ENCODE peak calls at places on chromosomes 16 and 17, in nine cellular contexts. One of them, this sample, is unnamed.

GRCh38 chr17:50165867-50166517 is at the start of gene SGCA:
- DNase-seq in left cardiac atrium: no peak
- DNase-seq in MM.1S: no peak
- DNase-seq in activated naive CD4-positive, alpha-beta T cell treated with anti-CD3 and anti-CD28 coated beads for 36 hours: no peak
- DNase-seq in type B pancreatic cell: no peak
- DNase-seq in stimulated activated CD4-positive, alpha-beta T cell treated with anti-CD3 and anti-CD28 coated beads, Interleukin-2, amount 100 ng/mL, for 4 hours: no peak
- DNase-seq in left colon: no peak
- DNase-seq in omental fat pad: no peak
- DNase-seq in activated T-helper 2 cell treated with anti-CD3 and anti-CD28 coated beads, Interferon-gamma antibody, Interleukin-2, Interleukin-4, amounts not matched to agents 10 μg/mL and 5 μg/mL and 100 μg/mL, durations not matched to agents 14 hours and 24 hours and 36 hours: no peak
- DNase-seq in this sample: no peak

GRCh38 chr16:57178296-57178695 is 7.5 kb downstream of the PSME3IP1 start:
- DNase-seq in left cardiac atrium: no peak
- DNase-seq in MM.1S: no peak
- DNase-seq in activated naive CD4-positive, alpha-beta T cell treated with anti-CD3 and anti-CD28 coated beads for 36 hours: no peak
- DNase-seq in type B pancreatic cell: no peak
- DNase-seq in stimulated activated CD4-positive, alpha-beta T cell treated with anti-CD3 and anti-CD28 coated beads, Interleukin-2, amount 100 ng/mL, for 4 hours: no peak
- DNase-seq in left colon: no peak
- DNase-seq in omental fat pad: no peak
- DNase-seq in activated T-helper 2 cell treated with anti-CD3 and anti-CD28 coated beads, Interferon-gamma antibody, Interleukin-2, Interleukin-4, amounts not matched to agents 10 μg/mL and 5 μg/mL and 100 μg/mL, durations not matched to agents 14 hours and 24 hours and 36 hours: no peak
- DNase-seq in this sample: no peak

GRCh38 chr17:6479626-6480324 is 35.5 kb downstream of the PIMREG start:
- DNase-seq in left cardiac atrium: no peak
- DNase-seq in MM.1S: no peak
- DNase-seq in activated naive CD4-positive, alpha-beta T cell treated with anti-CD3 and anti-CD28 coated beads for 36 hours: no peak
- DNase-seq in type B pancreatic cell: no peak
- DNase-seq in stimulated activated CD4-positive, alpha-beta T cell treated with anti-CD3 and anti-CD28 coated beads, Interleukin-2, amount 100 ng/mL, for 4 hours: no peak
- DNase-seq in left colon: no peak
- DNase-seq in omental fat pad: no peak
- DNase-seq in activated T-helper 2 cell treated with anti-CD3 and anti-CD28 coated beads, Interferon-gamma antibody, Interleukin-2, Interleukin-4, amounts not matched to agents 10 μg/mL and 5 μg/mL and 100 μg/mL, durations not matched to agents 14 hours and 24 hours and 36 hours: no peak
- DNase-seq in this sample: no peak

GRCh38 chr17:43528988-43529814 is 16.9 kb downstream of the ETV4 start:
- DNase-seq in left cardiac atrium: no peak
- DNase-seq in MM.1S: no peak
- DNase-seq in activated naive CD4-positive, alpha-beta T cell treated with anti-CD3 and anti-CD28 coated beads for 36 hours: no peak
- DNase-seq in type B pancreatic cell: no peak
- DNase-seq in stimulated activated CD4-positive, alpha-beta T cell treated with anti-CD3 and anti-CD28 coated beads, Interleukin-2, amount 100 ng/mL, for 4 hours: no peak
- DNase-seq in left colon: no peak
- DNase-seq in omental fat pad: no peak
- DNase-seq in activated T-helper 2 cell treated with anti-CD3 and anti-CD28 coated beads, Interferon-gamma antibody, Interleukin-2, Interleukin-4, amounts not matched to agents 10 μg/mL and 5 μg/mL and 100 μg/mL, durations not matched to agents 14 hours and 24 hours and 36 hours: no peak
- DNase-seq in this sample: no peak

GRCh38 chr16:77396461-77396860 is 38.4 kb downstream of the ADAMTS18 start:
- DNase-seq in left cardiac atrium: no peak
- DNase-seq in MM.1S: no peak
- DNase-seq in activated naive CD4-positive, alpha-beta T cell treated with anti-CD3 and anti-CD28 coated beads for 36 hours: no peak
- DNase-seq in type B pancreatic cell: no peak
- DNase-seq in stimulated activated CD4-positive, alpha-beta T cell treated with anti-CD3 and anti-CD28 coated beads, Interleukin-2, amount 100 ng/mL, for 4 hours: no peak
- DNase-seq in left colon: no peak
- DNase-seq in omental fat pad: no peak
- DNase-seq in activated T-helper 2 cell treated with anti-CD3 and anti-CD28 coated beads, Interferon-gamma antibody, Interleukin-2, Interleukin-4, amounts not matched to agents 10 μg/mL and 5 μg/mL and 100 μg/mL, durations not matched to agents 14 hours and 24 hours and 36 hours: no peak
- DNase-seq in this sample: no peak

GRCh38 chr16:73483076-73483791 is 435.3 kb upstream of the ZFHX3 start:
- DNase-seq in left cardiac atrium: no peak
- DNase-seq in MM.1S: no peak
- DNase-seq in activated naive CD4-positive, alpha-beta T cell treated with anti-CD3 and anti-CD28 coated beads for 36 hours: no peak
- DNase-seq in type B pancreatic cell: no peak
- DNase-seq in stimulated activated CD4-positive, alpha-beta T cell treated with anti-CD3 and anti-CD28 coated beads, Interleukin-2, amount 100 ng/mL, for 4 hours: no peak
- DNase-seq in left colon: no peak
- DNase-seq in omental fat pad: no peak
- DNase-seq in activated T-helper 2 cell treated with anti-CD3 and anti-CD28 coated beads, Interferon-gamma antibody, Interleukin-2, Interleukin-4, amounts not matched to agents 10 μg/mL and 5 μg/mL and 100 μg/mL, durations not matched to agents 14 hours and 24 hours and 36 hours: no peak
- DNase-seq in this sample: no peak

GRCh38 chr17:17258998-17259397 is 22.0 kb upstream of the FLCN start:
- DNase-seq in left cardiac atrium: no peak
- DNase-seq in MM.1S: no peak
- DNase-seq in activated naive CD4-positive, alpha-beta T cell treated with anti-CD3 and anti-CD28 coated beads for 36 hours: no peak
- DNase-seq in type B pancreatic cell: no peak
- DNase-seq in stimulated activated CD4-positive, alpha-beta T cell treated with anti-CD3 and anti-CD28 coated beads, Interleukin-2, amount 100 ng/mL, for 4 hours: no peak
- DNase-seq in left colon: no peak
- DNase-seq in omental fat pad: no peak
- DNase-seq in activated T-helper 2 cell treated with anti-CD3 and anti-CD28 coated beads, Interferon-gamma antibody, Interleukin-2, Interleukin-4, amounts not matched to agents 10 μg/mL and 5 μg/mL and 100 μg/mL, durations not matched to agents 14 hours and 24 hours and 36 hours: no peak
- DNase-seq in this sample: no peak

GRCh38 chr17:63928172-63928666 is 3.9 kb downstream of the CD79B start:
- DNase-seq in left cardiac atrium: no peak
- DNase-seq in MM.1S: no peak
- DNase-seq in activated naive CD4-positive, alpha-beta T cell treated with anti-CD3 and anti-CD28 coated beads for 36 hours: no peak
- DNase-seq in type B pancreatic cell: no peak
- DNase-seq in stimulated activated CD4-positive, alpha-beta T cell treated with anti-CD3 and anti-CD28 coated beads, Interleukin-2, amount 100 ng/mL, for 4 hours: no peak
- DNase-seq in left colon: no peak
- DNase-seq in omental fat pad: no peak
- DNase-seq in activated T-helper 2 cell treated with anti-CD3 and anti-CD28 coated beads, Interferon-gamma antibody, Interleukin-2, Interleukin-4, amounts not matched to agents 10 μg/mL and 5 μg/mL and 100 μg/mL, durations not matched to agents 14 hours and 24 hours and 36 hours: no peak
- DNase-seq in this sample: no peak

GRCh38 chr16:15415411-15416070 is 18.8 kb upstream of the BMERB1 start:
- DNase-seq in left cardiac atrium: no peak
- DNase-seq in MM.1S: no peak
- DNase-seq in activated naive CD4-positive, alpha-beta T cell treated with anti-CD3 and anti-CD28 coated beads for 36 hours: no peak
- DNase-seq in type B pancreatic cell: no peak
- DNase-seq in stimulated activated CD4-positive, alpha-beta T cell treated with anti-CD3 and anti-CD28 coated beads, Interleukin-2, amount 100 ng/mL, for 4 hours: no peak
- DNase-seq in left colon: no peak
- DNase-seq in omental fat pad: no peak
- DNase-seq in activated T-helper 2 cell treated with anti-CD3 and anti-CD28 coated beads, Interferon-gamma antibody, Interleukin-2, Interleukin-4, amounts not matched to agents 10 μg/mL and 5 μg/mL and 100 μg/mL, durations not matched to agents 14 hours and 24 hours and 36 hours: no peak
- DNase-seq in this sample: no peak

GRCh38 chr16:72400257-72401078 is 228.5 kb upstream of the PMFBP1 start:
- DNase-seq in left cardiac atrium: no peak
- DNase-seq in MM.1S: peak; percentile 31
- DNase-seq in activated naive CD4-positive, alpha-beta T cell treated with anti-CD3 and anti-CD28 coated beads for 36 hours: peak; percentile 41
- DNase-seq in type B pancreatic cell: no peak
- DNase-seq in stimulated activated CD4-positive, alpha-beta T cell treated with anti-CD3 and anti-CD28 coated beads, Interleukin-2, amount 100 ng/mL, for 4 hours: no peak
- DNase-seq in left colon: peak; percentile 21
- DNase-seq in omental fat pad: no peak
- DNase-seq in activated T-helper 2 cell treated with anti-CD3 and anti-CD28 coated beads, Interferon-gamma antibody, Interleukin-2, Interleukin-4, amounts not matched to agents 10 μg/mL and 5 μg/mL and 100 μg/mL, durations not matched to agents 14 hours and 24 hours and 36 hours: no peak
- DNase-seq in this sample: peak; percentile 54

GRCh38 chr16:67936876-67937605 is 391 bp upstream of the PSMB10 start:
- DNase-seq in left cardiac atrium: no peak
- DNase-seq in MM.1S: peak; percentile 95
- DNase-seq in activated naive CD4-positive, alpha-beta T cell treated with anti-CD3 and anti-CD28 coated beads for 36 hours: peak; percentile 92
- DNase-seq in type B pancreatic cell: no peak
- DNase-seq in stimulated activated CD4-positive, alpha-beta T cell treated with anti-CD3 and anti-CD28 coated beads, Interleukin-2, amount 100 ng/mL, for 4 hours: peak; percentile 72
- DNase-seq in left colon: no peak
- DNase-seq in omental fat pad: no peak
- DNase-seq in activated T-helper 2 cell treated with anti-CD3 and anti-CD28 coated beads, Interferon-gamma antibody, Interleukin-2, Interleukin-4, amounts not matched to agents 10 μg/mL and 5 μg/mL and 100 μg/mL, durations not matched to agents 14 hours and 24 hours and 36 hours: peak; percentile 83
- DNase-seq in this sample: peak; percentile 90

GRCh38 chr17:65323055-65323454 is 185.9 kb downstream of the RGS9 start:
- DNase-seq in left cardiac atrium: no peak
- DNase-seq in MM.1S: no peak
- DNase-seq in activated naive CD4-positive, alpha-beta T cell treated with anti-CD3 and anti-CD28 coated beads for 36 hours: no peak
- DNase-seq in type B pancreatic cell: no peak
- DNase-seq in stimulated activated CD4-positive, alpha-beta T cell treated with anti-CD3 and anti-CD28 coated beads, Interleukin-2, amount 100 ng/mL, for 4 hours: no peak
- DNase-seq in left colon: no peak
- DNase-seq in omental fat pad: no peak
- DNase-seq in activated T-helper 2 cell treated with anti-CD3 and anti-CD28 coated beads, Interferon-gamma antibody, Interleukin-2, Interleukin-4, amounts not matched to agents 10 μg/mL and 5 μg/mL and 100 μg/mL, durations not matched to agents 14 hours and 24 hours and 36 hours: no peak
- DNase-seq in this sample: no peak

GRCh38 chr17:38742431-38743308 is 5.5 kb downstream of the PCGF2 start:
- DNase-seq in left cardiac atrium: no peak
- DNase-seq in MM.1S: no peak
- DNase-seq in activated naive CD4-positive, alpha-beta T cell treated with anti-CD3 and anti-CD28 coated beads for 36 hours: no peak
- DNase-seq in type B pancreatic cell: no peak
- DNase-seq in stimulated activated CD4-positive, alpha-beta T cell treated with anti-CD3 and anti-CD28 coated beads, Interleukin-2, amount 100 ng/mL, for 4 hours: no peak
- DNase-seq in left colon: peak; percentile 53
- DNase-seq in omental fat pad: peak; percentile 52
- DNase-seq in activated T-helper 2 cell treated with anti-CD3 and anti-CD28 coated beads, Interferon-gamma antibody, Interleukin-2, Interleukin-4, amounts not matched to agents 10 μg/mL and 5 μg/mL and 100 μg/mL, durations not matched to agents 14 hours and 24 hours and 36 hours: no peak
- DNase-seq in this sample: no peak

GRCh38 chr16:61797960-61798359 is 238.3 kb downstream of the CDH8 start:
- DNase-seq in left cardiac atrium: no peak
- DNase-seq in MM.1S: no peak
- DNase-seq in activated naive CD4-positive, alpha-beta T cell treated with anti-CD3 and anti-CD28 coated beads for 36 hours: no peak
- DNase-seq in type B pancreatic cell: no peak
- DNase-seq in stimulated activated CD4-positive, alpha-beta T cell treated with anti-CD3 and anti-CD28 coated beads, Interleukin-2, amount 100 ng/mL, for 4 hours: no peak
- DNase-seq in left colon: no peak
- DNase-seq in omental fat pad: no peak
- DNase-seq in activated T-helper 2 cell treated with anti-CD3 and anti-CD28 coated beads, Interferon-gamma antibody, Interleukin-2, Interleukin-4, amounts not matched to agents 10 μg/mL and 5 μg/mL and 100 μg/mL, durations not matched to agents 14 hours and 24 hours and 36 hours: no peak
- DNase-seq in this sample: no peak

GRCh38 chr17:40873801-40874200 is 6.8 kb upstream of the KRT12 start:
- DNase-seq in left cardiac atrium: no peak
- DNase-seq in MM.1S: no peak
- DNase-seq in activated naive CD4-positive, alpha-beta T cell treated with anti-CD3 and anti-CD28 coated beads for 36 hours: no peak
- DNase-seq in type B pancreatic cell: no peak
- DNase-seq in stimulated activated CD4-positive, alpha-beta T cell treated with anti-CD3 and anti-CD28 coated beads, Interleukin-2, amount 100 ng/mL, for 4 hours: no peak
- DNase-seq in left colon: no peak
- DNase-seq in omental fat pad: no peak
- DNase-seq in activated T-helper 2 cell treated with anti-CD3 and anti-CD28 coated beads, Interferon-gamma antibody, Interleukin-2, Interleukin-4, amounts not matched to agents 10 μg/mL and 5 μg/mL and 100 μg/mL, durations not matched to agents 14 hours and 24 hours and 36 hours: no peak
- DNase-seq in this sample: no peak

GRCh38 chr16:73951541-73951940 is 345.1 kb upstream of the PSMD7 start:
- DNase-seq in left cardiac atrium: no peak
- DNase-seq in MM.1S: no peak
- DNase-seq in activated naive CD4-positive, alpha-beta T cell treated with anti-CD3 and anti-CD28 coated beads for 36 hours: no peak
- DNase-seq in type B pancreatic cell: no peak
- DNase-seq in stimulated activated CD4-positive, alpha-beta T cell treated with anti-CD3 and anti-CD28 coated beads, Interleukin-2, amount 100 ng/mL, for 4 hours: no peak
- DNase-seq in left colon: peak; percentile 6
- DNase-seq in omental fat pad: no peak
- DNase-seq in activated T-helper 2 cell treated with anti-CD3 and anti-CD28 coated beads, Interferon-gamma antibody, Interleukin-2, Interleukin-4, amounts not matched to agents 10 μg/mL and 5 μg/mL and 100 μg/mL, durations not matched to agents 14 hours and 24 hours and 36 hours: no peak
- DNase-seq in this sample: no peak

GRCh38 chr16:12002447-12003006 is 26.0 kb downstream of the SNX29 start:
- DNase-seq in left cardiac atrium: peak; percentile 40
- DNase-seq in MM.1S: no peak
- DNase-seq in activated naive CD4-positive, alpha-beta T cell treated with anti-CD3 and anti-CD28 coated beads for 36 hours: no peak
- DNase-seq in type B pancreatic cell: no peak
- DNase-seq in stimulated activated CD4-positive, alpha-beta T cell treated with anti-CD3 and anti-CD28 coated beads, Interleukin-2, amount 100 ng/mL, for 4 hours: no peak
- DNase-seq in left colon: no peak
- DNase-seq in omental fat pad: no peak
- DNase-seq in activated T-helper 2 cell treated with anti-CD3 and anti-CD28 coated beads, Interferon-gamma antibody, Interleukin-2, Interleukin-4, amounts not matched to agents 10 μg/mL and 5 μg/mL and 100 μg/mL, durations not matched to agents 14 hours and 24 hours and 36 hours: no peak
- DNase-seq in this sample: no peak

GRCh38 chr17:64781013-64781392 is 118.9 kb upstream of the SMURF2 start:
- DNase-seq in left cardiac atrium: no peak
- DNase-seq in MM.1S: no peak
- DNase-seq in activated naive CD4-positive, alpha-beta T cell treated with anti-CD3 and anti-CD28 coated beads for 36 hours: no peak
- DNase-seq in type B pancreatic cell: peak; percentile 67
- DNase-seq in stimulated activated CD4-positive, alpha-beta T cell treated with anti-CD3 and anti-CD28 coated beads, Interleukin-2, amount 100 ng/mL, for 4 hours: no peak
- DNase-seq in left colon: no peak
- DNase-seq in omental fat pad: no peak
- DNase-seq in activated T-helper 2 cell treated with anti-CD3 and anti-CD28 coated beads, Interferon-gamma antibody, Interleukin-2, Interleukin-4, amounts not matched to agents 10 μg/mL and 5 μg/mL and 100 μg/mL, durations not matched to agents 14 hours and 24 hours and 36 hours: no peak
- DNase-seq in this sample: no peak

GRCh38 chr16:53743149-53743566 is 39.2 kb downstream of the FTO start:
- DNase-seq in left cardiac atrium: no peak
- DNase-seq in MM.1S: no peak
- DNase-seq in activated naive CD4-positive, alpha-beta T cell treated with anti-CD3 and anti-CD28 coated beads for 36 hours: peak; percentile 44
- DNase-seq in type B pancreatic cell: no peak
- DNase-seq in stimulated activated CD4-positive, alpha-beta T cell treated with anti-CD3 and anti-CD28 coated beads, Interleukin-2, amount 100 ng/mL, for 4 hours: no peak
- DNase-seq in left colon: peak; percentile 35
- DNase-seq in omental fat pad: no peak
- DNase-seq in activated T-helper 2 cell treated with anti-CD3 and anti-CD28 coated beads, Interferon-gamma antibody, Interleukin-2, Interleukin-4, amounts not matched to agents 10 μg/mL and 5 μg/mL and 100 μg/mL, durations not matched to agents 14 hours and 24 hours and 36 hours: no peak
- DNase-seq in this sample: peak; percentile 37

GRCh38 chr16:12300490-12300889 is 324.0 kb downstream of the SNX29 start:
- DNase-seq in left cardiac atrium: no peak
- DNase-seq in MM.1S: no peak
- DNase-seq in activated naive CD4-positive, alpha-beta T cell treated with anti-CD3 and anti-CD28 coated beads for 36 hours: no peak
- DNase-seq in type B pancreatic cell: no peak
- DNase-seq in stimulated activated CD4-positive, alpha-beta T cell treated with anti-CD3 and anti-CD28 coated beads, Interleukin-2, amount 100 ng/mL, for 4 hours: no peak
- DNase-seq in left colon: no peak
- DNase-seq in omental fat pad: no peak
- DNase-seq in activated T-helper 2 cell treated with anti-CD3 and anti-CD28 coated beads, Interferon-gamma antibody, Interleukin-2, Interleukin-4, amounts not matched to agents 10 μg/mL and 5 μg/mL and 100 μg/mL, durations not matched to agents 14 hours and 24 hours and 36 hours: no peak
- DNase-seq in this sample: no peak

GRCh38 chr16:12245923-12246290 is 269.4 kb downstream of the SNX29 start:
- DNase-seq in left cardiac atrium: no peak
- DNase-seq in MM.1S: no peak
- DNase-seq in activated naive CD4-positive, alpha-beta T cell treated with anti-CD3 and anti-CD28 coated beads for 36 hours: no peak
- DNase-seq in type B pancreatic cell: no peak
- DNase-seq in stimulated activated CD4-positive, alpha-beta T cell treated with anti-CD3 and anti-CD28 coated beads, Interleukin-2, amount 100 ng/mL, for 4 hours: no peak
- DNase-seq in left colon: no peak
- DNase-seq in omental fat pad: no peak
- DNase-seq in activated T-helper 2 cell treated with anti-CD3 and anti-CD28 coated beads, Interferon-gamma antibody, Interleukin-2, Interleukin-4, amounts not matched to agents 10 μg/mL and 5 μg/mL and 100 μg/mL, durations not matched to agents 14 hours and 24 hours and 36 hours: no peak
- DNase-seq in this sample: no peak

GRCh38 chr16:78292726-78293380 is 193.4 kb downstream of the WWOX start:
- DNase-seq in left cardiac atrium: no peak
- DNase-seq in MM.1S: no peak
- DNase-seq in activated naive CD4-positive, alpha-beta T cell treated with anti-CD3 and anti-CD28 coated beads for 36 hours: no peak
- DNase-seq in type B pancreatic cell: no peak
- DNase-seq in stimulated activated CD4-positive, alpha-beta T cell treated with anti-CD3 and anti-CD28 coated beads, Interleukin-2, amount 100 ng/mL, for 4 hours: no peak
- DNase-seq in left colon: no peak
- DNase-seq in omental fat pad: no peak
- DNase-seq in activated T-helper 2 cell treated with anti-CD3 and anti-CD28 coated beads, Interferon-gamma antibody, Interleukin-2, Interleukin-4, amounts not matched to agents 10 μg/mL and 5 μg/mL and 100 μg/mL, durations not matched to agents 14 hours and 24 hours and 36 hours: no peak
- DNase-seq in this sample: no peak

GRCh38 chr17:77884019-77884418 is 74.5 kb upstream of the TNRC6C start:
- DNase-seq in left cardiac atrium: peak; percentile 66
- DNase-seq in MM.1S: no peak
- DNase-seq in activated naive CD4-positive, alpha-beta T cell treated with anti-CD3 and anti-CD28 coated beads for 36 hours: peak; percentile 41
- DNase-seq in type B pancreatic cell: no peak
- DNase-seq in stimulated activated CD4-positive, alpha-beta T cell treated with anti-CD3 and anti-CD28 coated beads, Interleukin-2, amount 100 ng/mL, for 4 hours: no peak
- DNase-seq in left colon: no peak
- DNase-seq in omental fat pad: no peak
- DNase-seq in activated T-helper 2 cell treated with anti-CD3 and anti-CD28 coated beads, Interferon-gamma antibody, Interleukin-2, Interleukin-4, amounts not matched to agents 10 μg/mL and 5 μg/mL and 100 μg/mL, durations not matched to agents 14 hours and 24 hours and 36 hours: no peak
- DNase-seq in this sample: no peak

GRCh38 chr17:52024296-52024870 is 134.1 kb downstream of the CA10 start:
- DNase-seq in left cardiac atrium: no peak
- DNase-seq in MM.1S: no peak
- DNase-seq in activated naive CD4-positive, alpha-beta T cell treated with anti-CD3 and anti-CD28 coated beads for 36 hours: no peak
- DNase-seq in type B pancreatic cell: no peak
- DNase-seq in stimulated activated CD4-positive, alpha-beta T cell treated with anti-CD3 and anti-CD28 coated beads, Interleukin-2, amount 100 ng/mL, for 4 hours: no peak
- DNase-seq in left colon: no peak
- DNase-seq in omental fat pad: no peak
- DNase-seq in activated T-helper 2 cell treated with anti-CD3 and anti-CD28 coated beads, Interferon-gamma antibody, Interleukin-2, Interleukin-4, amounts not matched to agents 10 μg/mL and 5 μg/mL and 100 μg/mL, durations not matched to agents 14 hours and 24 hours and 36 hours: no peak
- DNase-seq in this sample: no peak

GRCh38 chr17:77772461-77772897 is 186.0 kb upstream of the TNRC6C start:
- DNase-seq in left cardiac atrium: peak; percentile 69
- DNase-seq in MM.1S: peak; percentile 52
- DNase-seq in activated naive CD4-positive, alpha-beta T cell treated with anti-CD3 and anti-CD28 coated beads for 36 hours: peak; percentile 81
- DNase-seq in type B pancreatic cell: no peak
- DNase-seq in stimulated activated CD4-positive, alpha-beta T cell treated with anti-CD3 and anti-CD28 coated beads, Interleukin-2, amount 100 ng/mL, for 4 hours: peak; percentile 52
- DNase-seq in left colon: peak; percentile 73
- DNase-seq in omental fat pad: no peak
- DNase-seq in activated T-helper 2 cell treated with anti-CD3 and anti-CD28 coated beads, Interferon-gamma antibody, Interleukin-2, Interleukin-4, amounts not matched to agents 10 μg/mL and 5 μg/mL and 100 μg/mL, durations not matched to agents 14 hours and 24 hours and 36 hours: peak; percentile 43
- DNase-seq in this sample: peak; percentile 28

GRCh38 chr17:79160980-79161621 is 86.5 kb downstream of the ENGASE start:
- DNase-seq in left cardiac atrium: no peak
- DNase-seq in MM.1S: peak; percentile 8
- DNase-seq in activated naive CD4-positive, alpha-beta T cell treated with anti-CD3 and anti-CD28 coated beads for 36 hours: peak; percentile 60
- DNase-seq in type B pancreatic cell: no peak
- DNase-seq in stimulated activated CD4-positive, alpha-beta T cell treated with anti-CD3 and anti-CD28 coated beads, Interleukin-2, amount 100 ng/mL, for 4 hours: no peak
- DNase-seq in left colon: no peak
- DNase-seq in omental fat pad: no peak
- DNase-seq in activated T-helper 2 cell treated with anti-CD3 and anti-CD28 coated beads, Interferon-gamma antibody, Interleukin-2, Interleukin-4, amounts not matched to agents 10 μg/mL and 5 μg/mL and 100 μg/mL, durations not matched to agents 14 hours and 24 hours and 36 hours: peak; percentile 31
- DNase-seq in this sample: peak; percentile 24

GRCh38 chr16:58020628-58021521 is 4.7 kb upstream of the MMP15 start:
- DNase-seq in left cardiac atrium: peak; percentile 59
- DNase-seq in MM.1S: peak; percentile 48
- DNase-seq in activated naive CD4-positive, alpha-beta T cell treated with anti-CD3 and anti-CD28 coated beads for 36 hours: peak; percentile 84
- DNase-seq in type B pancreatic cell: no peak
- DNase-seq in stimulated activated CD4-positive, alpha-beta T cell treated with anti-CD3 and anti-CD28 coated beads, Interleukin-2, amount 100 ng/mL, for 4 hours: no peak
- DNase-seq in left colon: peak; percentile 80
- DNase-seq in omental fat pad: peak; percentile 62
- DNase-seq in activated T-helper 2 cell treated with anti-CD3 and anti-CD28 coated beads, Interferon-gamma antibody, Interleukin-2, Interleukin-4, amounts not matched to agents 10 μg/mL and 5 μg/mL and 100 μg/mL, durations not matched to agents 14 hours and 24 hours and 36 hours: peak; percentile 43
- DNase-seq in this sample: peak; percentile 78

GRCh38 chr17:1182831-1183578 is 3.2 kb upstream of the ABR start:
- DNase-seq in left cardiac atrium: no peak
- DNase-seq in MM.1S: no peak
- DNase-seq in activated naive CD4-positive, alpha-beta T cell treated with anti-CD3 and anti-CD28 coated beads for 36 hours: no peak
- DNase-seq in type B pancreatic cell: no peak
- DNase-seq in stimulated activated CD4-positive, alpha-beta T cell treated with anti-CD3 and anti-CD28 coated beads, Interleukin-2, amount 100 ng/mL, for 4 hours: no peak
- DNase-seq in left colon: no peak
- DNase-seq in omental fat pad: no peak
- DNase-seq in activated T-helper 2 cell treated with anti-CD3 and anti-CD28 coated beads, Interferon-gamma antibody, Interleukin-2, Interleukin-4, amounts not matched to agents 10 μg/mL and 5 μg/mL and 100 μg/mL, durations not matched to agents 14 hours and 24 hours and 36 hours: no peak
- DNase-seq in this sample: no peak

GRCh38 chr16:69276143-69277115 is 34.7 kb upstream of the VPS4A start:
- DNase-seq in left cardiac atrium: peak; percentile 67
- DNase-seq in MM.1S: no peak
- DNase-seq in activated naive CD4-positive, alpha-beta T cell treated with anti-CD3 and anti-CD28 coated beads for 36 hours: no peak
- DNase-seq in type B pancreatic cell: no peak
- DNase-seq in stimulated activated CD4-positive, alpha-beta T cell treated with anti-CD3 and anti-CD28 coated beads, Interleukin-2, amount 100 ng/mL, for 4 hours: no peak
- DNase-seq in left colon: no peak
- DNase-seq in omental fat pad: no peak
- DNase-seq in activated T-helper 2 cell treated with anti-CD3 and anti-CD28 coated beads, Interferon-gamma antibody, Interleukin-2, Interleukin-4, amounts not matched to agents 10 μg/mL and 5 μg/mL and 100 μg/mL, durations not matched to agents 14 hours and 24 hours and 36 hours: no peak
- DNase-seq in this sample: no peak

GRCh38 chr17:79732246-79732645 is 1.5 kb downstream of the ENPP7 start:
- DNase-seq in left cardiac atrium: no peak
- DNase-seq in MM.1S: no peak
- DNase-seq in activated naive CD4-positive, alpha-beta T cell treated with anti-CD3 and anti-CD28 coated beads for 36 hours: no peak
- DNase-seq in type B pancreatic cell: no peak
- DNase-seq in stimulated activated CD4-positive, alpha-beta T cell treated with anti-CD3 and anti-CD28 coated beads, Interleukin-2, amount 100 ng/mL, for 4 hours: no peak
- DNase-seq in left colon: no peak
- DNase-seq in omental fat pad: no peak
- DNase-seq in activated T-helper 2 cell treated with anti-CD3 and anti-CD28 coated beads, Interferon-gamma antibody, Interleukin-2, Interleukin-4, amounts not matched to agents 10 μg/mL and 5 μg/mL and 100 μg/mL, durations not matched to agents 14 hours and 24 hours and 36 hours: no peak
- DNase-seq in this sample: no peak

GRCh38 chr16:50635505-50636392 is 45.4 kb downstream of the SNX20 start:
- DNase-seq in left cardiac atrium: no peak
- DNase-seq in MM.1S: no peak
- DNase-seq in activated naive CD4-positive, alpha-beta T cell treated with anti-CD3 and anti-CD28 coated beads for 36 hours: peak; percentile 37
- DNase-seq in type B pancreatic cell: no peak
- DNase-seq in stimulated activated CD4-positive, alpha-beta T cell treated with anti-CD3 and anti-CD28 coated beads, Interleukin-2, amount 100 ng/mL, for 4 hours: no peak
- DNase-seq in left colon: no peak
- DNase-seq in omental fat pad: no peak
- DNase-seq in activated T-helper 2 cell treated with anti-CD3 and anti-CD28 coated beads, Interferon-gamma antibody, Interleukin-2, Interleukin-4, amounts not matched to agents 10 μg/mL and 5 μg/mL and 100 μg/mL, durations not matched to agents 14 hours and 24 hours and 36 hours: no peak
- DNase-seq in this sample: peak; percentile 30

This sample was measured in DND-41.